ENCODE peak calls at places on chromosomes 11 and 22, in ten cellular contexts. T is endothelial cell of umbilical vein, D is HepG2, B is adrenal gland, M is H1, Z is K562, E is ovary, O is tibial nerve, C is transverse colon, G is heart left ventricle. Y is an unnamed sample.

GRCh38 chr22:17554814-17555213 is 8.5 kb upstream of the SLC25A18 start:
- DNase-seq in T (no peak), D (no peak), B (no peak), M (no peak), Z (no peak), E (no peak), O (no peak), C (no peak), G (no peak), Y (no peak)

GRCh38 chr11:95108159-95108611 is 18.5 kb downstream of the ENDOD1 start:
- DNase-seq in T (peak), D (no peak), B (peak), M (no peak), Z (peak), E (no peak), O (peak), C (peak), G (no peak), Y (no peak)

GRCh38 chr11:88480217-88480616 is 142.7 kb upstream of the CTSC start:
- DNase-seq in T (peak), D (no peak), B (peak), M (no peak), Z (no peak), E (no peak), O (no peak), C (no peak), G (no peak), Y (no peak)

GRCh38 chr22:32416556-32417085 is 4.6 kb upstream of the RTCB start:
- DNase-seq in T (no peak), D (no peak), B (no peak), M (no peak), Z (no peak), E (no peak), O (no peak), C (no peak), G (no peak), Y (no peak)

GRCh38 chr11:20310596-20311394 is 52.7 kb upstream of the HTATIP2 start:
- DNase-seq in T (no peak), D (no peak), B (no peak), M (no peak), Z (no peak), E (no peak), O (no peak), C (no peak), G (no peak), Y (no peak)

GRCh38 chr11:130872961-130873360 is 43.3 kb downstream of the SNX19 start:
- DNase-seq in T (no peak), D (no peak), B (peak), M (no peak), Z (no peak), E (no peak), O (no peak), C (no peak), G (no peak), Y (no peak)

GRCh38 chr11:118918128-118918685 is 7.5 kb downstream of the BCL9L start:
- DNase-seq in T (peak), D (peak), B (peak), M (no peak), Z (peak), E (peak), O (peak), C (peak), G (no peak), Y (peak)

GRCh38 chr11:104653011-104653806 is 245.1 kb downstream of the CASP12 start:
- DNase-seq in T (no peak), D (no peak), B (peak), M (no peak), Z (no peak), E (no peak), O (no peak), C (no peak), G (no peak), Y (no peak)

GRCh38 chr11:110971110-110971509 is 258.9 kb upstream of the ARHGAP20 start:
- DNase-seq in T (no peak), D (no peak), B (no peak), M (no peak), Z (no peak), E (no peak), O (no peak), C (no peak), G (no peak), Y (no peak)

GRCh38 chr11:309558-309855 is 1.9 kb downstream of the IFITM2 start:
- DNase-seq in T (no peak), D (no peak), B (no peak), M (no peak), Z (no peak), E (no peak), O (no peak), C (no peak), G (no peak), Y (no peak)

GRCh38 chr22:44371741-44372525 is 59.2 kb upstream of the SHISAL1 start:
- DNase-seq in T (no peak), D (no peak), B (peak), M (no peak), Z (no peak), E (no peak), O (no peak), C (no peak), G (peak), Y (no peak)

GRCh38 chr22:24521791-24522245 is 26.7 kb downstream of the UPB1 start:
- DNase-seq in T (peak), D (peak), B (no peak), M (peak), Z (peak), E (no peak), O (no peak), C (peak), G (peak), Y (no peak)

GRCh38 chr11:15180212-15180814 is 65.6 kb downstream of the INSC start:
- DNase-seq in T (no peak), D (no peak), B (no peak), M (no peak), Z (no peak), E (no peak), O (no peak), C (no peak), G (no peak), Y (no peak)

GRCh38 chr11:120929090-120929489 is 94.8 kb upstream of the TBCEL start:
- DNase-seq in T (no peak), D (no peak), B (no peak), M (no peak), Z (no peak), E (no peak), O (no peak), C (no peak), G (no peak), Y (no peak)

GRCh38 chr11:30015725-30016449 is 943 bp downstream of the KCNA4 start:
- DNase-seq in T (no peak), D (no peak), B (no peak), M (peak), Z (no peak), E (no peak), O (no peak), C (no peak), G (peak), Y (no peak)

GRCh38 chr11:100920571-100920970 is 209.0 kb downstream of the PGR start:
- DNase-seq in T (no peak), D (no peak), B (no peak), M (no peak), Z (no peak), E (no peak), O (no peak), C (no peak), G (no peak), Y (no peak)

GRCh38 chr22:46537946-46538815 is 761 bp upstream of the CELSR1 start:
- DNase-seq in T (no peak), D (no peak), B (no peak), M (peak), Z (no peak), E (no peak), O (no peak), C (no peak), G (no peak), Y (no peak)

GRCh38 chr11:63890368-63890767 is 26.6 kb downstream of the RCOR2 start:
- DNase-seq in T (no peak), D (no peak), B (no peak), M (no peak), Z (no peak), E (no peak), O (no peak), C (no peak), G (no peak), Y (no peak)

DNA sequence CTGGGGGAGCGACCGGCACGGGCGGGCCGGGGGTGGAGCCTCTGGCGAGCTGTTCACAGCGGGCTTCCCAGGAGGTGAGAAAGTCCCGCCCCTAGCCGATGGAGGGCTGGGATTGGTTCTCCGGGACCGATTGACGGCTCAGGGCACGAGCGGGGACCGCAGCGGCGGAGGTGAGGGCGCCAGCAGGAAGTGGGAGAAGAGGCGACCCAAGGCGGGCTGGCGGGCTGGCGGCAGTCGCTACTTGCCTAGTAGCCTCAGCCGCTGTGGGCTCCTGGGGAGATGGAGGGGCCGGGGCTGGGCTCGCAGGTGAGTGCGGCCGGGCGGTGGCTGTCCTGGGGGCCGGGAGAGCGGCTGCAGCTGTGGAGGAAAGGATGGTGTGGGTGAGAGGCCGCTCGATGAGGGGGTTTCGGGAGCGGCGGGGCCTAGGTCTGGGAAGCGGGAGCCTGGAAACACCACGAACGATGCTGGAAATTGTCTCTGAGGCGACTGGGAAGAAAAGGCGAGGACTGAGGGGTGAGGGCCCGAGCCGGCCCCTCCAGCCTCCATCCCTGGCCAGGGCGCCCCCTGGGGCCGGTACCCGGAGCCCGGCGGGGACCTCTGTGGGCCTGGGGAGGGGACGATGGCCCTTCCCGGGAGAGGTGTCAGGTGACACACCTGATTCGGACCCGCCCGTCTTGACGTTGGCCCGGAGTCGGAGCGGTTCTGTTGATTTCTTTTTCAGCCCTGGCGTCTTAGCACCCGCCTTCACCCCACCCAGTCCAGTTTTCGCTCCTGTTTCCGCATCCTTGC is at the start of gene ZDHHC13:
- DNase-seq in T (peak), D (peak), B (peak), M (peak), Z (peak), E (peak), O (peak), C (peak), G (peak), Y (peak)
- TF ChIP-seq CTCF in T (peak), D (peak), B (peak), M (peak), Z (peak), E (no peak), O (peak), C (peak), G (peak), Y (no peak)

GRCh38 chr11:36012979-36013378 is 69.1 kb downstream of the LDLRAD3 start:
- DNase-seq in T (no peak), D (no peak), B (no peak), M (no peak), Z (no peak), E (no peak), O (no peak), C (no peak), G (no peak), Y (no peak)
- H3K4me3 ChIP-seq in T (no peak), D (no peak), B (no peak), M (no peak), Z (no peak), E (no peak), O (no peak), C (no peak), G (no peak), Y (no peak)

GRCh38 chr11:47270331-47271271 is 668 bp downstream of the MADD start:
- DNase-seq in T (peak), D (peak), B (peak), M (peak), Z (peak), E (no peak), O (no peak), C (peak), G (no peak), Y (no peak)

GRCh38 chr11:47268448-47269001 is 1.4 kb upstream of the MADD start:
- DNase-seq in T (no peak), D (no peak), B (no peak), M (peak), Z (no peak), E (no peak), O (no peak), C (no peak), G (no peak), Y (no peak)

GRCh38 chr11:47269002-47269828 is 718 bp upstream of the MADD start:
- DNase-seq in T (peak), D (peak), B (peak), M (peak), Z (peak), E (peak), O (peak), C (peak), G (peak), Y (peak)

GRCh38 chr11:47271328-47271727 is 1.4 kb downstream of the MADD start:
- DNase-seq in T (no peak), D (no peak), B (no peak), M (no peak), Z (peak), E (no peak), O (no peak), C (no peak), G (no peak), Y (no peak)

GRCh38 chr11:47269829-47270305 is at the start of gene MADD:
- DNase-seq in T (peak), D (peak), B (peak), M (no peak), Z (peak), E (peak), O (peak), C (peak), G (peak), Y (peak)
- TF ChIP-seq POLR2A in T (peak), D (peak), B (peak), M (peak), Z (peak), E (peak), O (no peak), C (peak), G (peak), Y (no peak)

GRCh38 chr11:62610814-62611704 is 1.5 kb downstream of the EML3 start:
- DNase-seq in T (no peak), D (no peak), B (no peak), M (no peak), Z (no peak), E (no peak), O (no peak), C (no peak), G (peak), Y (no peak)

GRCh38 chr11:62610403-62610802 is 2.2 kb downstream of the EML3 start:
- DNase-seq in T (no peak), D (no peak), B (no peak), M (no peak), Z (no peak), E (no peak), O (no peak), C (no peak), G (no peak), Y (no peak)

GRCh38 chr11:62613275-62613864 is 313 bp downstream of the ROM1 start:
- DNase-seq in T (no peak), D (no peak), B (peak), M (no peak), Z (no peak), E (no peak), O (no peak), C (no peak), G (peak), Y (no peak)

GRCh38 chr11:62612366-62613274 is at the start of the genes EML3 and ROM1:
- DNase-seq in T (peak), D (peak), B (peak), M (peak), Z (peak), E (peak), O (peak), C (peak), G (peak), Y (peak)

DNA sequence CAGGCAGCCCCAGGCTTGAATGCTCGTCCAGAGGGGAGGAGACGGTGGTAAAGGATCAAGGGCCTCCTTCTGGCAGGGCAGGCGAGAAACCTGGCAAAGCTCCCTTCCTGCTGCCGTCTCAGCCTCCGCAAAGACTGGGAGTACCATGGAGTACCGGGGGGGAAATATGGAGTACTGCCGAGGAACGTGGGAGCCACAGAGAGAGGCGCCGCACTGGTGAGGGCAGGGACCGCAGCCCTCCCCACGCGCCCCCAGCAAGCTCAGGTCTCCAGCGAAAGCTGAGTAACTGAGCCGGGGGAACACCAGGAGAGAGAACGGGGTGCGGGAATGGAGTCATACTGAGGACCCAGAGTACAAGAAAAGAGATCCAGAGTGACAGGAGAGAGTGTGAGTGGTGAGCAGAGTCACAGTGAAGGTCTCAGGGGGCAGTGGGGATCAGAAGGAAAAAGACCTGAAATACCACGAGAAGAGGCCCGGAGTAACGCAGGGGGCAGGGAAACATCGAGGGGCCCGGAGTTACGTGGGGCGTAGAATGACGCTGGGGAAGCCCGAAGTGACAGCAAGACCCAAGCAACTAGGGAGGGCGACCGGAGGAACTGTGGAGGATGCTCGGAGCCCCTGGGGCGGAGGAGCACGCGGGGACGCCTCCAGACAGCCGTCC is 740 bp downstream of the EML3 start:
- DNase-seq in T (peak), D (no peak), B (peak), M (peak), Z (peak), E (peak), O (no peak), C (peak), G (peak), Y (no peak)
- TF ChIP-seq CTCF in T (peak), D (peak), B (no peak), M (no peak), Z (no peak), E (no peak), O (no peak), C (no peak), G (no peak), Y (no peak)

DNA sequence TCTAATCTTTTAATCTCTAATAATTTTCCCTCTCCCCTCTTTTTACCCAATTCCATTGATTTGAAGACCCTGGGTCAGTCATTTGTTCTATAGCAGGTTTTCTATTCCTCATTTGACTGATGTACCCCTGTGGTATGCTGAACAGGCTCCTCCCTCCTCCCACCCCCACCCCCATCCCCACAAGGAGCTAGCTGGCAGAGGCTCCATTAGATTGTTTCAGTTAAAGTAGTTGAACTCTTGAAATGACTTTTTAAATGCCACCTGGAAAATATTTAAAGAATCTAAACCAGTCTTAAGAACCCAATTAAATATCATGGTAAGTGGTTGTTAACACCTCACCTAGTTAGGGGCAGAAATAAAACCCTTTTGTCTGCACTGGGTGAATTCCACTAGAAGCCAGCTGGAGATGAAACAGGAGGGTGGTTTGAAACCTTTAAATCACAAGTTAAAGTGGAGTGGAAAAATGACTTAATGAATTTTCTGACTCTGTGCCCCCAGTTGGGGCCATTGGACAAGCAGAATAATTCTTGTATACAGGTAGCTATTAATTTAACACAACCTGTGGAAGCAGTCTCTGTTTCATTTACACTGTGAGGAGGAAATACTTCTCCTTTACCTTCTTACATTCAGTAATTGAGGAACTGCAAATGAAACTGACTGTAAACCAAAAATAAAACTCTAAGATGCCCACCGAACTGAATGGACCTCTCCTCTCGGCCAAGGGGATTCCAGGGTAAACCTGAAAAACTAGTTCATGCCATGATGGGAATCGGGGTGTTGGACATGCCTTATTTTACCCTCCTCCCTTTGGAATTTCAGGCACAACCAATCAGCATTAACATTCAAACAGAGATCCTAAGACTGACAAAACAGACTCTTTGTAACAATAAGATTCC is 30.7 kb downstream of the PRR5L start:
- DNase-seq in T (no peak), D (no peak), B (no peak), M (no peak), Z (no peak), E (no peak), O (no peak), C (no peak), G (no peak), Y (no peak)
- H3K4me3 ChIP-seq in T (no peak), D (no peak), B (no peak), M (peak), Z (no peak), E (no peak), O (no peak), C (no peak), G (no peak), Y (no peak)

GRCh38 chr11:17697175-17697949 is 22.0 kb upstream of the MYOD1 start:
- DNase-seq in T (no peak), D (no peak), B (no peak), M (no peak), Z (no peak), E (no peak), O (no peak), C (no peak), G (no peak), Y (no peak)

GRCh38 chr11:17694711-17695110 is 24.7 kb upstream of the MYOD1 start:
- DNase-seq in T (no peak), D (no peak), B (no peak), M (no peak), Z (no peak), E (no peak), O (no peak), C (no peak), G (no peak), Y (no peak)

GRCh38 chr11:17695454-17696441 is 23.6 kb upstream of the MYOD1 start:
- DNase-seq in T (no peak), D (no peak), B (no peak), M (peak), Z (no peak), E (no peak), O (no peak), C (no peak), G (no peak), Y (peak)

GRCh38 chr11:17699157-17700114 is 19.9 kb upstream of the MYOD1 start:
- DNase-seq in T (no peak), D (no peak), B (no peak), M (no peak), Z (peak), E (no peak), O (no peak), C (no peak), G (no peak), Y (peak)

GRCh38 chr11:17696741-17697140 is 22.6 kb upstream of the MYOD1 start:
- DNase-seq in T (no peak), D (no peak), B (no peak), M (no peak), Z (no peak), E (no peak), O (no peak), C (no peak), G (no peak), Y (no peak)
- TF ChIP-seq POLR2A in T (no peak), D (no peak), B (no peak), M (no peak), Z (no peak), E (no peak), O (no peak), C (no peak), G (no peak), Y (no peak)

GRCh38 chr22:22930222-22930497 is 42.5 kb downstream of the IGLL5 start:
- DNase-seq in T (no peak), D (no peak), B (no peak), M (no peak), Z (no peak), E (no peak), O (no peak), C (no peak), G (peak), Y (no peak)
- TF ChIP-seq CTCF in T (no peak), D (no peak), B (no peak), M (no peak), Z (no peak), E (no peak), O (no peak), C (no peak), G (no peak), Y (no peak)

Y was measured in lower leg skin.